ENCODE peak calls at places on chromosomes 3 and 15, in eight cellular contexts. Z is upper lobe of right lung, Y is GM23338, B is Panc1, I is transverse colon, F is AG04450, U is AG09309, V is fibroblast of lung. K is an unnamed sample.

GRCh38 chr3:41365973-41366372 is 166.7 kb downstream of the CTNNB1 start:
- DNase-seq in V (no peak), Z (no peak), B (no peak), I (no peak), F (no peak), Y (peak), U (no peak), K (no peak)

GRCh38 chr3:128416578-128417150 is 50.0 kb downstream of the DNAJB8 start:
- DNase-seq in U (peak), F (no peak), V (peak), Y (no peak), I (no peak), B (peak), Z (no peak), K (peak)

GRCh38 chr15:69760263-69760855 is 307.7 kb downstream of the RPLP1 start:
- DNase-seq in U (peak), Y (no peak), I (no peak), V (peak), Z (no peak), B (no peak), F (no peak), K (peak)

GRCh38 chr3:50570508-50571279 is 1.4 kb downstream of the HEMK1 start:
- DNase-seq in I (no peak), Y (no peak), B (no peak), Z (no peak), U (no peak), V (no peak), F (no peak), K (no peak)

GRCh38 chr3:151864423-151865101 is 8.9 kb upstream of the SUCNR1 start:
- DNase-seq in F (peak), V (peak), B (peak), Y (no peak), U (peak), I (no peak), Z (no peak), K (peak)

GRCh38 chr15:37004981-37005735 is 95.2 kb downstream of the MEIS2 start:
- DNase-seq in F (no peak), U (no peak), I (no peak), Y (no peak), B (no peak), V (no peak), Z (no peak), K (no peak)

GRCh38 chr3:66525771-66526170 is 24.9 kb upstream of the LRIG1 start:
- DNase-seq in U (no peak), Y (no peak), F (no peak), Z (no peak), V (no peak), B (no peak), I (no peak), K (no peak)

GRCh38 chr3:149274220-149274619 is 52.6 kb upstream of the CP start:
- DNase-seq in Y (no peak), U (no peak), Z (no peak), F (no peak), I (no peak), B (no peak), V (no peak), K (peak)

GRCh38 chr15:23877502-23878412 is 190.7 kb upstream of the NDN start:
- DNase-seq in B (no peak), V (peak), F (no peak), U (no peak), I (peak), Y (peak), Z (peak), K (no peak)

GRCh38 chr3:124202754-124203153 is 210.8 kb upstream of the ROPN1 start:
- DNase-seq in Z (no peak), U (no peak), V (peak), F (no peak), Y (no peak), I (peak), B (no peak), K (peak)

GRCh38 chr3:128922804-128923459 is 43.5 kb downstream of the ACAD9 start:
- DNase-seq in U (no peak), V (no peak), Y (no peak), Z (peak), I (no peak), B (no peak), F (no peak), K (no peak)

GRCh38 chr3:143648708-143649107 is 199.6 kb downstream of the SLC9A9 start:
- DNase-seq in U (no peak), B (no peak), V (peak), F (no peak), Z (no peak), I (no peak), Y (peak), K (no peak)

GRCh38 chr15:41017051-41017735 is 63.9 kb downstream of the CHAC1 start:
- DNase-seq in B (no peak), U (no peak), Y (no peak), Z (no peak), I (no peak), F (no peak), V (peak), K (no peak)

GRCh38 chr3:27451261-27451660 is 32.9 kb downstream of the SLC4A7 start:
- DNase-seq in Z (no peak), Y (no peak), U (no peak), I (no peak), V (no peak), B (no peak), F (no peak), K (no peak)

GRCh38 chr3:108146139-108146538 is 55.3 kb upstream of the CD47 start:
- DNase-seq in Z (no peak), B (no peak), Y (no peak), V (no peak), U (no peak), I (no peak), F (no peak), K (no peak)

GRCh38 chr3:188916934-188917391 is 254.8 kb upstream of the TPRG1 start:
- DNase-seq in Y (no peak), F (no peak), U (no peak), V (no peak), B (no peak), Z (no peak), I (no peak), K (peak)

GRCh38 chr3:64221564-64222257 is 3.6 kb downstream of the PRICKLE2 start:
- DNase-seq in B (no peak), Z (no peak), I (no peak), V (no peak), F (no peak), U (no peak), Y (no peak), K (no peak)
- TF ChIP-seq CTCF in B (no peak), Z (no peak), I (no peak), V (no peak), F (peak), U (no peak), Y (peak), K (no peak)

GRCh38 chr3:165643433-165643824 is 193.8 kb downstream of the BCHE start:
- DNase-seq in V (peak), U (no peak), Z (no peak), Y (no peak), I (no peak), B (no peak), F (peak), K (no peak)

GRCh38 chr3:165644331-165644730 is 192.9 kb downstream of the BCHE start:
- DNase-seq in Z (no peak), I (no peak), Y (no peak), B (no peak), U (no peak), F (no peak), V (no peak), K (peak)

GRCh38 chr3:165641569-165642310 is 195.5 kb downstream of the BCHE start:
- DNase-seq in U (no peak), Y (no peak), I (no peak), B (no peak), V (no peak), Z (no peak), F (no peak), K (no peak)

GRCh38 chr3:165640970-165641369 is 196.3 kb downstream of the BCHE start:
- DNase-seq in Y (no peak), F (no peak), B (no peak), Z (no peak), I (no peak), U (no peak), V (no peak), K (no peak)

DNA sequence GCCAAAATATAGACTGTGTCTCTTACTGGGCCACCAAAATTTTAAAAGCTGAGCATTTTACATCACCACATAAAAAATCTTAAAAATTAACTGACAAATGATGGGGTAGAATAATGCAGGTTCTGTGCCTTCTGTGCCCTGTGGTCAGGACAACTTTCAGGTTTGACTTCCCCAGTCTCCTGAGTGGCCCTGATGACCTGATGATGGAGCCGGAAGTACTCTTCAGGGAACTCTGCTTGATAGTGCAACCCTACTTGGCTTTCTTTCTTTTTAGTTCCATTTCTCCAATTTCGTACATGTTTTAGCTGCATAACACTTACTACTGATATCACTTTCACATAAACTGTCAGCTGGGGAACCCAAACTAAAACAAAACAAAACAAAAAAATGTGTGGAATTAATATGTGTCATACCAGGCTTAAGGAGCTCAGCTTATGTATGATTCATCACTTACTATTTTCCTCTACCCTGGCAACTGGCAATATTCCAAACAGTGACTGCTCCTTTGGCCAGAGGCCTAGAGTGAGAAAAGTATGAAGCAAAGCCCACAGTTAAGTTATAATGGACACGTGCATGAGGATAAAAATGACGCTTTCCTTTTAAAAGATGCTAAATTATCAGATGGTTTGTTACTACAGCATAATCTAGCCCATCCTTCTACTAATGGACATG is 194.3 kb downstream of the BCHE start:
- DNase-seq in V (peak), B (peak), Y (no peak), I (peak), F (peak), U (peak), Z (no peak), K (peak)
- H3K4me3 ChIP-seq in V (no peak), B (no peak), Y (no peak), I (no peak), F (peak), U (no peak), Z (no peak), K (peak)

DNA sequence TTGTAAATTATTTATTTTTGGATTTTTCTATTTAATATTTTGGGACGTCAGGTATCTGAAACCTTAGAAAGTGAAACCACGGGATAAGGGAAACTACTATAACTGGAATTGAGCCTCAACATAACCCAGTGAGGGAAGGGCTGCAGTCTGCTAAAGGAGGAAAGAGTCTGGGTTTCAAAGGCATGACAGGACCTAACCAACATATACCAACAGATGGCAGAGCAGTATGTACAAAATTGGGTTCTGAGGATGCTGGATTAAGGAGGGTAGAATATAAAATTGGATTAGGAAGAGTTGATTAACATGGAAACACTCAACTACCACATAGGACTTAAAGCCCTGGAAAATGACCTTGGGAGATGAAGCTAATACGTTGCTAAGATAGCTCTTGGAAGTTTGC is 603.5 kb downstream of the MECOM start:
- DNase-seq in V (peak), B (no peak), I (no peak), Z (no peak), Y (no peak), F (no peak), U (no peak), K (peak)
- TF ChIP-seq CTCF in V (no peak), B (no peak), I (no peak), Z (no peak), Y (peak), F (peak), U (peak), K (peak)

DNA sequence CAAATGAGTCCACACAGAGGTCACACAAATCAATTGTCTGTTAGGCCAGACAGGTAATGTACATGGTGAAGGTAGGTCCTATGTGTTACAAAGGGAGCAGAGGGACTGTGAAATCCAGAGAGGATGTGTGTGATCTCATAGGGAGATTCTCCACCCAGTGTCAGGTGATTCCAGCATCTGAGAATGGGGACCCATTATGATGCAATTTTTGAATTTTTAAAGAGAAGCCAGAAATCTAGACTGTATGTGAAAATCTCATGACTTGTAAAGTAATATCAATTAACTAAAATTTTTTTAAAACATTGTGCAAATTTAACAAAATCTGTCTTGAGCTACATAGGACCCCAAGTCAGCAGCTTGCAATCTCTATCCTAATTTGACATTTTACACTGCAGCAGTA is 58.3 kb upstream of the NEDD4 start:
- DNase-seq in Y (no peak), U (no peak), V (no peak), B (no peak), I (no peak), F (no peak), Z (no peak), K (no peak)
- H3K4me3 ChIP-seq in Y (no peak), U (no peak), V (no peak), B (no peak), I (no peak), F (no peak), Z (no peak), K (no peak)

GRCh38 chr15:80058044-80058443 is 1.4 kb upstream of the ZFAND6 start:
- DNase-seq in F (no peak), U (no peak), V (no peak), Z (no peak), I (no peak), Y (no peak), B (no peak), K (no peak)

GRCh38 chr15:80059786-80060489 is 462 bp downstream of the ZFAND6 start:
- DNase-seq in I (peak), Y (peak), F (no peak), V (no peak), U (no peak), B (no peak), Z (no peak), K (no peak)

GRCh38 chr15:80055933-80056332 is 3.5 kb upstream of the ZFAND6 start:
- DNase-seq in U (no peak), V (no peak), I (no peak), Z (no peak), Y (no peak), B (no peak), F (no peak), K (no peak)

GRCh38 chr15:80061581-80061980 is 2.1 kb downstream of the ZFAND6 start:
- DNase-seq in I (no peak), U (no peak), V (peak), B (no peak), Y (no peak), Z (no peak), F (no peak), K (peak)

GRCh38 chr15:80058851-80059785 is at the start of gene ZFAND6:
- DNase-seq in U (peak), F (peak), V (peak), Y (peak), Z (peak), I (peak), B (peak), K (peak)
- TF ChIP-seq CTCF in U (no peak), F (peak), V (no peak), Y (peak), Z (no peak), I (peak), B (no peak), K (no peak)

GRCh38 chr15:75112848-75113492 is 88.7 kb upstream of the C15orf39 start:
- DNase-seq in I (no peak), B (no peak), V (no peak), F (no peak), U (no peak), Z (no peak), Y (no peak), K (no peak)
- H3K4me3 ChIP-seq in I (no peak), B (no peak), V (no peak), F (no peak), U (no peak), Z (no peak), Y (no peak), K (no peak)

GRCh38 chr3:22922317-22922716 is 280.8 kb upstream of the UBE2E2 start:
- DNase-seq in Y (peak), U (no peak), V (peak), F (no peak), B (no peak), Z (no peak), I (no peak), K (peak)
- TF ChIP-seq CTCF in Y (peak), U (peak), V (peak), F (peak), B (peak), Z (peak), I (peak), K (peak)

DNA sequence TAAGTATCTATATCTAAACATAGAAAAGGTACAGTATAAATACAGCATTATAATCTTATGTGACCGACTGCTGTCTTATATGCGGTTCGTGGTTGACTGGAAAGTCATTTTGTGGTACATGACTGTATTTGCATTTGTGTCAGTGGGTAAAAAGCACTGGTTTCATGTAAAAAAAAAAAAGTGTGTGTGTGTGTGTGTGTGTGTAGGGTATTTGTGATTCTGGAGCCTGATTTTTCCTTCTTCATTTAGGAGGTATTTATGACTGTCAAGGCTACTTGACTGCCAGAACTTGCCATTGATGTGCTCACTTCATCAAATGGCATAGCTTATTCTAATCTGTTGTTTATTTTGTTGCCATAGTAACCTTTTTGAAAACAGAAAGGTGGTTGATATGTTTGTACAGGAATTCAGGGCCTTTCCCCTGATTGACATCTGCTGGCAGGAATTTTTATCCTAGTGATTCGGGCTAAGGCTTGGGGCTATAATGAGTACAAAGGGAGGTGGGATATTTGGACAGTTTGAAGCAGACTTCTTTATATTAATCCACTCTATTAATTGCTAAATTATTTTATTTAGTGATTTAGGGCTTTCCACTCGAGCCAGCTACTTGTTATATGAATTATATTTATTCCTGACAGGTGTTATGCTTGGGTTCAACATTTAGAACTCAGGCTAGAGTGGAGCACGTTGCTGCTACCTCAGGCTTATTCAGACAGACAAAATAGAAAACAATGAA is 63.4 kb downstream of the AKAP13 start:
- DNase-seq in I (no peak), Z (no peak), V (peak), Y (peak), U (no peak), B (peak), F (no peak), K (peak)
- H3K4me3 ChIP-seq in I (no peak), Z (no peak), V (no peak), Y (no peak), U (no peak), B (no peak), F (no peak), K (no peak)

K was measured in fibroblast of the aortic adventitia.